ENCODE peak calls at places on chromosomes 13 and 19, in ten cellular contexts. U, Y, D, G, L, C, H, Z, J and W are unnamed samples.

GRCh38 chr13:98784666-98785065 is 32.2 kb upstream of the SLC15A1 start:
- DNase-seq in U (no peak), Y (no peak), D (no peak), G (no peak), L (no peak), C (no peak), H (no peak), Z (no peak), J (no peak), W (no peak)

GRCh38 chr13:106151056-106151699 is 384.3 kb downstream of the EFNB2 start:
- DNase-seq in U (no peak), Y (no peak), D (no peak), G (peak; percentile 99), L (no peak), C (peak; percentile 93), H (no peak), Z (peak; percentile 87), J (peak; percentile 51), W (no peak)

GRCh38 chr13:35552172-35552844 is 75.8 kb upstream of the MAB21L1 start:
- DNase-seq in U (no peak), Y (no peak), D (no peak), G (peak; percentile 39), L (no peak), C (no peak), H (no peak), Z (no peak), J (no peak), W (no peak)

GRCh38 chr13:41762796-41763195 is 198.1 kb downstream of the VWA8 start:
- DNase-seq in U (no peak), Y (no peak), D (no peak), G (no peak), L (no peak), C (no peak), H (no peak), Z (no peak), J (no peak), W (no peak)

GRCh38 chr13:43448605-43449004 is 338.2 kb downstream of the ENOX1 start:
- DNase-seq in U (no peak), Y (no peak), D (no peak), G (no peak), L (no peak), C (no peak), H (no peak), Z (no peak), J (no peak), W (no peak)

GRCh38 chr13:95573226-95573625 is 20.7 kb downstream of the CLDN10 start:
- DNase-seq in U (no peak), Y (no peak), D (no peak), G (peak; percentile 48), L (no peak), C (peak; percentile 1), H (no peak), Z (no peak), J (no peak), W (no peak)

GRCh38 chr13:89737051-89737450 is 1610.4 kb upstream of the MIR17HG start:
- DNase-seq in U (no peak), Y (no peak), D (no peak), G (no peak), L (no peak), C (no peak), H (no peak), Z (no peak), J (no peak), W (no peak)

GRCh38 chr19:55283548-55284393 is at the start of gene BRSK1:
- DNase-seq in U (no peak), Y (no peak), D (peak; percentile 40), G (no peak), L (peak; percentile 59), C (no peak), H (no peak), Z (peak; percentile 26), J (peak; percentile 95), W (no peak)

GRCh38 chr13:95564948-95565347 is 12.4 kb downstream of the CLDN10 start:
- DNase-seq in U (no peak), Y (peak; percentile 69), D (no peak), G (peak; percentile 71), L (no peak), C (peak; percentile 48), H (no peak), Z (no peak), J (no peak), W (no peak)

GRCh38 chr13:45564108-45564507 is 51.4 kb downstream of the ERICH6B start:
- DNase-seq in U (no peak), Y (peak; percentile 33), D (no peak), G (peak; percentile 64), L (no peak), C (peak; percentile 3), H (no peak), Z (no peak), J (no peak), W (no peak)

GRCh38 chr13:80436571-80437169 is 95.7 kb upstream of the SPRY2 start:
- DNase-seq in U (no peak), Y (peak; percentile 37), D (no peak), G (no peak), L (no peak), C (no peak), H (no peak), Z (no peak), J (no peak), W (no peak)

GRCh38 chr19:30719991-30720329 is 347.8 kb downstream of the ZNF536 start:
- DNase-seq in U (no peak), Y (no peak), D (no peak), G (no peak), L (peak; percentile 47), C (no peak), H (no peak), Z (no peak), J (peak; percentile 51), W (no peak)

GRCh38 chr13:31310781-31311180 is 111.0 kb downstream of the B3GLCT start:
- DNase-seq in U (no peak), Y (no peak), D (no peak), G (no peak), L (peak; percentile 75), C (no peak), H (no peak), Z (no peak), J (no peak), W (no peak)

GRCh38 chr19:7242601-7243258 is 51.5 kb downstream of the INSR start:
- DNase-seq in U (no peak), Y (peak; percentile 93), D (no peak), G (peak; percentile 13), L (no peak), C (peak; percentile 78), H (no peak), Z (no peak), J (no peak), W (no peak)